ENCODE peak calls at places on chromosomes 1 and 21, in six cellular contexts. Z is upper lobe of right lung, O is amygdala, J is T follicular helper cell, T is GM12865, Y is amniotic stem cell. G is an unnamed sample.

GRCh38 chr1:11594222-11594621 is 60.0 kb downstream of the FBXO2 start:
- DNase-seq in T (no peak), J (no peak), O (no peak), Z (no peak), Y (no peak), G (peak)

GRCh38 chr1:86429830-86430229 is 5.9 kb downstream of the CLCA2 start:
- DNase-seq in Z (no peak), T (no peak), Y (peak), O (no peak), J (no peak), G (peak)

GRCh38 chr1:59947047-59947938 is 20.7 kb upstream of the CYP2J2 start:
- DNase-seq in J (peak), Z (no peak), T (peak), Y (no peak), O (peak), G (peak)

GRCh38 chr1:116127123-116127847 is 16.1 kb downstream of the MAB21L3 start:
- DNase-seq in J (no peak), T (no peak), Z (no peak), O (no peak), Y (no peak), G (no peak)

GRCh38 chr1:17564458-17565393 is 25.2 kb downstream of the ARHGEF10L start:
- DNase-seq in Y (no peak), Z (no peak), J (no peak), O (no peak), T (no peak), G (no peak)

GRCh38 chr1:90721210-90722194 is 4.4 kb upstream of the BARHL2 start:
- DNase-seq in O (no peak), Z (peak), J (peak), T (peak), Y (no peak), G (peak)

GRCh38 chr1:226602186-226603029 is 53.8 kb downstream of the STUM start:
- DNase-seq in Z (no peak), O (no peak), Y (no peak), J (no peak), T (no peak), G (peak)

GRCh38 chr1:37765937-37766664 is 1.2 kb upstream of the EPHA10 start:
- DNase-seq in Y (no peak), Z (no peak), J (no peak), O (no peak), T (peak), G (no peak)

GRCh38 chr1:232130815-232131474 is 499.0 kb downstream of the SIPA1L2 start:
- DNase-seq in O (no peak), J (no peak), Z (no peak), Y (no peak), T (no peak), G (no peak)

GRCh38 chr1:84525738-84526137 is 19.4 kb upstream of the GNG5 start:
- DNase-seq in J (no peak), Y (no peak), O (no peak), T (no peak), Z (no peak), G (no peak)

GRCh38 chr1:54355931-54356679 is 50.1 kb downstream of the SSBP3 start:
- DNase-seq in Z (no peak), T (peak), O (no peak), J (no peak), Y (no peak), G (no peak)

GRCh38 chr1:107963601-107964396 is 1.2 kb downstream of the VAV3 start:
- DNase-seq in J (peak), T (peak), Y (no peak), O (no peak), Z (peak), G (peak)

GRCh38 chr1:15934211-15935055 is 41.5 kb downstream of the ZBTB17 start:
- DNase-seq in Y (no peak), J (no peak), Z (peak), O (no peak), T (no peak), G (no peak)

GRCh38 chr1:102628008-102628736 is 480.1 kb downstream of the COL11A1 start:
- DNase-seq in Y (no peak), O (no peak), J (no peak), Z (no peak), T (no peak), G (peak)

GRCh38 chr1:229383188-229383587 is 40.3 kb upstream of the CCSAP start:
- DNase-seq in Y (no peak), T (no peak), O (no peak), Z (no peak), J (no peak), G (no peak)

GRCh38 chr1:235843458-235843857 is 23.2 kb downstream of the LYST start:
- DNase-seq in Y (no peak), J (no peak), O (no peak), Z (no peak), T (peak), G (peak)

GRCh38 chr1:99548924-99549605 is 96.8 kb upstream of the PALMD start:
- DNase-seq in Y (no peak), J (no peak), Z (no peak), O (no peak), T (no peak), G (peak)

GRCh38 chr21:41321211-41321907 is 4.8 kb downstream of the FAM3B start:
- DNase-seq in O (no peak), J (no peak), Z (no peak), Y (no peak), T (peak), G (no peak)

GRCh38 chr1:32895325-32896215 is 5.6 kb downstream of the TMEM54 start:
- DNase-seq in J (no peak), Y (no peak), O (no peak), Z (peak), T (no peak), G (no peak)

GRCh38 chr1:235947989-235948388 is 81.3 kb upstream of the LYST start:
- DNase-seq in Z (no peak), J (no peak), T (no peak), Y (no peak), O (no peak), G (no peak)

GRCh38 chr1:35454616-35455015 is 102.6 kb downstream of the KIAA0319L start:
- DNase-seq in J (no peak), T (peak), O (no peak), Z (no peak), Y (no peak), G (peak)